ENCODE peak calls at places on chromosomes 6 and 20, in four cellular contexts. X is neuronal stem cell; A is CD8-positive, alpha-beta memory T cell; M is lower lobe of right lung. S is an unnamed sample. For H3K27me3, the result is how much of the 10 kb centered on the place peaks cover.

GRCh38 chr6:90194371-90194841 is 102.2 kb downstream of the BACH2 start:
- DNase-seq in X (no peak), A (no peak), M (no peak), S (peak)

GRCh38 chr6:142744836-142745235 is 200.1 kb downstream of the HIVEP2 start:
- DNase-seq in A (no peak), X (no peak), M (no peak), S (peak)

GRCh38 chr20:46544576-46544975 is 5.9 kb downstream of the OCSTAMP start:
- DNase-seq in M (no peak), X (no peak), A (no peak), S (no peak)

GRCh38 chr6:142048593-142048980 is 84.1 kb upstream of the GJE1 start:
- DNase-seq in M (no peak), A (no peak), X (no peak), S (no peak)

GRCh38 chr20:6925744-6926278 is 158.3 kb downstream of the BMP2 start:
- DNase-seq in M (no peak), A (no peak), X (no peak), S (no peak)

GRCh38 chr6:14053776-14054175 is 63.8 kb upstream of the CD83 start:
- DNase-seq in X (no peak), M (no peak), A (no peak), S (no peak)

GRCh38 chr6:29747688-29748250 is 24.5 kb downstream of the HLA-F start:
- DNase-seq in M (no peak), A (no peak), X (no peak), S (peak)

GRCh38 chr6:78810146-78810545 is 57.2 kb upstream of the IRAK1BP1 start:
- DNase-seq in A (no peak), X (peak), M (no peak), S (peak)

GRCh38 chr6:35810831-35811698 is 5.9 kb downstream of the LHFPL5 start:
- DNase-seq in X (no peak), M (no peak), A (no peak), S (peak)

GRCh38 chr6:84892666-84893065 is 128.3 kb upstream of the TBX18 start:
- DNase-seq in X (no peak), M (no peak), A (no peak), S (no peak)

DNA sequence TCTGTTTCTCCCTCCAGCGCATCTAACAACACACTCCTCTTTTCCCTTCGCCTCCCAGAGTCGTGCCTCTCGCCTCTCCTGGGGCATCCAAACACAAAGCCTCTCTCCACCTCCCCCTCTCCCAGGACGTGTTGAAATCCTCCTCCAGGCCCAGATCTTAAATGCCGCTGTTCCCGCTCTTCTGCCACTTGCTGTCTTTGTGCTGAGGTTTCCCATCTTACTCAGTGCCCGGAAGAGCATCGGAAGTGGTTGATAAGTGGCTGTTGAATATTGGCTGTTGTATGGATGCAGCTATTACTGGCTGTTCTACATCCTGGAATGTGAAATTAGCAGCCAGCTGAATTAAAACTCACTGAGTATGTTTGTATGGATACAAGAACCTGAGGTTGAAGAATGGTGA is 108.5 kb upstream of the GGTLC1 start:
- DNase-seq in X (no peak), M (no peak), A (no peak), S (no peak)
- H3K27me3 ChIP-seq in X (under half), M (under half), A (under half), S (under half)

DNA sequence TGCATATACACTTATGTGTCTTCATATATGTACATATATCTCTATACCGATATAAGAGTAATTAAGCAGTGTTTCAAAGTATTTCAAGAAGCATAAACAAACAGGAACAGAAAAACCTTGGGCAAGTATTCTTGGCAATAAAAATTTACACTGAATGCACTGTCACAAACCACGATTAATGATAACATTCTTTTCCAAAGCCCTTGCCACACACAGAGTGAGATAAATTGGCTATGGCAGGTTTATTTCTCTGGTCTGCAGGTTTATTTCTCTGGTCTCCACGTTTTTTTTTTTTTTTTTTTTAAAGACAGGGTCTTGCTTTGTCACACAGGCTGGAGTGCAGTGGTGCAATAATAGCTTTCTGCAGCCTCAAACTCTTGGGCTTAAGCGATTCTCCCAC is 73.0 kb downstream of the PPP1R3G start:
- DNase-seq in A (no peak), M (no peak), X (no peak), S (no peak)
- H3K27me3 ChIP-seq in A (under half), M (under half), X (under half), S (under half)

GRCh38 chr20:33158637-33159385 is 9.1 kb upstream of the BPIFA2 start:
- DNase-seq in M (no peak), A (no peak), X (no peak), S (no peak)
- H3K27me3 ChIP-seq in M (under half), A (under half), X (under half), S (under half)

GRCh38 chr20:62225820-62226635 is 6.0 kb upstream of the HRH3 start:
- DNase-seq in A (no peak), X (no peak), M (no peak), S (no peak)
- H3K27me3 ChIP-seq in A (under half), X (half or more), M (half or more), S (under half)

GRCh38 chr20:57620999-57621398 is 773 bp upstream of the ZBP1 start:
- DNase-seq in X (no peak), M (no peak), A (no peak), S (no peak)
- H3K27me3 ChIP-seq in X (under half), M (under half), A (under half), S (under half)

S was measured in osteoblast.